ENCODE peak calls at places on chromosomes 12 and 14, in eight cellular contexts. X, F, L, G, K, I, R and U are unnamed samples.

GRCh38 chr12:104219908-104220404 is 4.4 kb downstream of the TXNRD1 start:
- DNase-seq in I (no peak), K (peak; percentile 50), R (no peak), X (no peak), F (no peak), G (peak; percentile 82), L (peak; percentile 55), U (peak; percentile 40)

GRCh38 chr14:99561827-99562226 is 42.2 kb downstream of the CCDC85C start:
- DNase-seq in I (no peak), X (no peak), K (no peak), F (no peak), R (no peak), G (no peak), L (no peak), U (peak; percentile 76)

GRCh38 chr12:10288989-10289388 is 18.7 kb upstream of the KLRD1 start:
- DNase-seq in R (no peak), I (no peak), X (no peak), G (no peak), K (no peak), L (no peak), F (no peak), U (no peak)

GRCh38 chr12:85642288-85642687 is 193.9 kb downstream of the RASSF9 start:
- DNase-seq in K (no peak), L (no peak), I (no peak), X (no peak), F (no peak), G (no peak), R (no peak), U (no peak)

GRCh38 chr14:57512221-57512620 is 18.6 kb upstream of the CCDC198 start:
- DNase-seq in L (no peak), G (no peak), F (no peak), I (no peak), R (no peak), X (no peak), K (no peak), U (no peak)

GRCh38 chr12:1972260-1972659 is 32.0 kb downstream of the DCP1B start:
- DNase-seq in G (no peak), I (no peak), X (no peak), F (no peak), K (no peak), L (no peak), R (no peak), U (no peak)

GRCh38 chr12:52611080-52611468 is 7.3 kb downstream of the KRT73 start:
- DNase-seq in L (no peak), F (peak; percentile 24), I (peak; percentile 21), R (no peak), G (no peak), X (no peak), K (no peak), U (no peak)

GRCh38 chr12:68627673-68628319 is 17.1 kb downstream of the RAP1B start:
- DNase-seq in L (no peak), X (no peak), F (no peak), I (no peak), K (no peak), G (no peak), R (no peak), U (no peak)

GRCh38 chr14:51182166-51182565 is 57.9 kb upstream of the TMX1 start:
- DNase-seq in L (no peak), G (no peak), X (no peak), K (no peak), I (no peak), F (no peak), R (peak; percentile 8), U (no peak)

GRCh38 chr14:28121512-28122297 is 644.9 kb upstream of the FOXG1 start:
- DNase-seq in R (no peak), K (no peak), G (no peak), F (no peak), I (no peak), X (no peak), L (no peak), U (no peak)

GRCh38 chr12:102964872-102965271 is 7.4 kb downstream of the ASCL1 start:
- DNase-seq in X (no peak), G (peak; percentile 36), K (no peak), L (no peak), R (no peak), I (no peak), F (no peak), U (peak; percentile 55)

GRCh38 chr12:104702565-104703139 is 245.9 kb downstream of the CHST11 start:
- DNase-seq in I (no peak), K (no peak), R (no peak), F (no peak), L (no peak), G (no peak), X (no peak), U (peak; percentile 23)

GRCh38 chr12:121165316-121165715 is 32.6 kb downstream of the P2RX7 start:
- DNase-seq in R (peak; percentile 73), L (no peak), K (no peak), G (no peak), X (no peak), F (no peak), I (no peak), U (peak; percentile 27)

GRCh38 chr12:6383572-6384498 is at the start of gene LTBR:
- DNase-seq in X (no peak), K (no peak), I (peak; percentile 99), F (peak; percentile 87), G (peak; percentile 96), L (no peak), R (peak; percentile 89), U (peak; percentile 96)